ENCODE peak calls at places on chromosomes 1 and 21, in five cellular contexts. One of them, this sample, is unnamed.

GRCh38 chr1:68372487-68372886 is 77.3 kb downstream of the RPE65 start:
- DNase-seq in H1: no peak
- DNase-seq in K562: peak
- DNase-seq in HCT116: no peak
- DNase-seq in GM12878: no peak
- DNase-seq in this sample: no peak

GRCh38 chr1:192766009-192766625 is 42.7 kb upstream of the RGS2 start:
- DNase-seq in H1: no peak
- DNase-seq in K562: no peak
- DNase-seq in HCT116: no peak
- DNase-seq in GM12878: no peak
- DNase-seq in this sample: no peak

GRCh38 chr1:76607712-76608111 is 259.6 kb upstream of the ST6GALNAC5 start:
- DNase-seq in H1: no peak
- DNase-seq in K562: peak
- DNase-seq in HCT116: no peak
- DNase-seq in GM12878: no peak
- DNase-seq in this sample: no peak

GRCh38 chr1:146013566-146013937 is 8.0 kb downstream of the HJV start:
- DNase-seq in H1: no peak
- DNase-seq in K562: no peak
- DNase-seq in HCT116: no peak
- DNase-seq in GM12878: no peak
- DNase-seq in this sample: no peak

GRCh38 chr1:218585565-218586184 is 240.5 kb downstream of the TGFB2 start:
- DNase-seq in H1: peak
- DNase-seq in K562: no peak
- DNase-seq in HCT116: peak
- DNase-seq in GM12878: no peak
- DNase-seq in this sample: no peak

GRCh38 chr21:31132574-31133242 is 94.4 kb upstream of the KRTAP19-8 start:
- DNase-seq in H1: no peak
- DNase-seq in K562: no peak
- DNase-seq in HCT116: no peak
- DNase-seq in GM12878: peak
- DNase-seq in this sample: no peak

GRCh38 chr1:81811757-81812371 is 11.1 kb downstream of the ADGRL2 start:
- DNase-seq in H1: no peak
- DNase-seq in K562: no peak
- DNase-seq in HCT116: peak
- DNase-seq in GM12878: no peak
- DNase-seq in this sample: no peak

GRCh38 chr21:16519012-16519411 is 789.2 kb downstream of the USP25 start:
- DNase-seq in H1: no peak
- DNase-seq in K562: no peak
- DNase-seq in HCT116: no peak
- DNase-seq in GM12878: no peak
- DNase-seq in this sample: no peak

GRCh38 chr1:167926486-167926997 is 9.9 kb upstream of the DCAF6 start:
- DNase-seq in H1: no peak
- DNase-seq in K562: peak
- DNase-seq in HCT116: no peak
- DNase-seq in GM12878: no peak
- DNase-seq in this sample: peak

GRCh38 chr21:35658242-35658641 is 402.1 kb downstream of the SETD4 start:
- DNase-seq in H1: no peak
- DNase-seq in K562: no peak
- DNase-seq in HCT116: no peak
- DNase-seq in GM12878: no peak
- DNase-seq in this sample: no peak

GRCh38 chr1:204528677-204529076 is 12.5 kb downstream of the MDM4 start:
- DNase-seq in H1: no peak
- DNase-seq in K562: no peak
- DNase-seq in HCT116: no peak
- DNase-seq in GM12878: no peak
- DNase-seq in this sample: no peak

GRCh38 chr1:59898927-59899326 is 27.6 kb downstream of the CYP2J2 start:
- DNase-seq in H1: no peak
- DNase-seq in K562: no peak
- DNase-seq in HCT116: no peak
- DNase-seq in GM12878: no peak
- DNase-seq in this sample: no peak

GRCh38 chr1:161730050-161730564 is 8.8 kb downstream of the FCRLB start:
- DNase-seq in H1: no peak
- DNase-seq in K562: peak
- DNase-seq in HCT116: no peak
- DNase-seq in GM12878: no peak
- DNase-seq in this sample: no peak

GRCh38 chr1:38454236-38454635 is 405.3 kb downstream of the RRAGC start:
- DNase-seq in H1: no peak
- DNase-seq in K562: peak
- DNase-seq in HCT116: peak
- DNase-seq in GM12878: no peak
- DNase-seq in this sample: no peak

GRCh38 chr1:18385239-18385790 is 95.4 kb upstream of the KLHDC7A start:
- DNase-seq in H1: peak
- DNase-seq in K562: peak
- DNase-seq in HCT116: no peak
- DNase-seq in GM12878: no peak
- DNase-seq in this sample: no peak

GRCh38 chr1:89929467-89930063 is 65.3 kb upstream of the ZNF326 start:
- DNase-seq in H1: no peak
- DNase-seq in K562: no peak
- DNase-seq in HCT116: no peak
- DNase-seq in GM12878: no peak
- DNase-seq in this sample: no peak

GRCh38 chr1:234907585-234908457 is 220.8 kb downstream of the TOMM20 start:
- DNase-seq in H1: no peak
- DNase-seq in K562: no peak
- DNase-seq in HCT116: no peak
- DNase-seq in GM12878: no peak
- DNase-seq in this sample: no peak

GRCh38 chr1:172609528-172609927 is 49.4 kb upstream of the FASLG start:
- DNase-seq in H1: no peak
- DNase-seq in K562: no peak
- DNase-seq in HCT116: no peak
- DNase-seq in GM12878: no peak
- DNase-seq in this sample: peak

GRCh38 chr21:17821121-17821520 is 2.0 kb upstream of the C21orf91 start:
- DNase-seq in H1: no peak
- DNase-seq in K562: no peak
- DNase-seq in HCT116: no peak
- DNase-seq in GM12878: no peak
- DNase-seq in this sample: no peak
- TF ChIP-seq JUND in H1: no peak
- TF ChIP-seq JUND in K562: no peak
- TF ChIP-seq JUND in HCT116: no peak
- TF ChIP-seq JUND in GM12878: no peak
- TF ChIP-seq JUND in this sample: no peak

GRCh38 chr1:52601519-52601918 is 652 bp upstream of the GPX7 start:
- DNase-seq in H1: no peak
- DNase-seq in K562: no peak
- DNase-seq in HCT116: no peak
- DNase-seq in GM12878: no peak
- DNase-seq in this sample: no peak

GRCh38 chr1:52601976-52602327 is 219 bp upstream of the GPX7 start:
- DNase-seq in H1: no peak
- DNase-seq in K562: no peak
- DNase-seq in HCT116: no peak
- DNase-seq in GM12878: no peak
- DNase-seq in this sample: no peak

GRCh38 chr1:52603301-52603675 is 1.1 kb downstream of the GPX7 start:
- DNase-seq in H1: no peak
- DNase-seq in K562: no peak
- DNase-seq in HCT116: no peak
- DNase-seq in GM12878: no peak
- DNase-seq in this sample: no peak

GRCh38 chr1:52603680-52604501 is 1.7 kb downstream of the GPX7 start:
- DNase-seq in H1: no peak
- DNase-seq in K562: no peak
- DNase-seq in HCT116: no peak
- DNase-seq in GM12878: no peak
- DNase-seq in this sample: peak

GRCh38 chr1:52602328-52603300 is at the start of gene GPX7:
- DNase-seq in H1: peak
- DNase-seq in K562: no peak
- DNase-seq in HCT116: no peak
- DNase-seq in GM12878: no peak
- DNase-seq in this sample: no peak
- TF ChIP-seq JUND in H1: no peak
- TF ChIP-seq JUND in K562: no peak
- TF ChIP-seq JUND in HCT116: no peak
- TF ChIP-seq JUND in GM12878: no peak
- TF ChIP-seq JUND in this sample: no peak

DNA sequence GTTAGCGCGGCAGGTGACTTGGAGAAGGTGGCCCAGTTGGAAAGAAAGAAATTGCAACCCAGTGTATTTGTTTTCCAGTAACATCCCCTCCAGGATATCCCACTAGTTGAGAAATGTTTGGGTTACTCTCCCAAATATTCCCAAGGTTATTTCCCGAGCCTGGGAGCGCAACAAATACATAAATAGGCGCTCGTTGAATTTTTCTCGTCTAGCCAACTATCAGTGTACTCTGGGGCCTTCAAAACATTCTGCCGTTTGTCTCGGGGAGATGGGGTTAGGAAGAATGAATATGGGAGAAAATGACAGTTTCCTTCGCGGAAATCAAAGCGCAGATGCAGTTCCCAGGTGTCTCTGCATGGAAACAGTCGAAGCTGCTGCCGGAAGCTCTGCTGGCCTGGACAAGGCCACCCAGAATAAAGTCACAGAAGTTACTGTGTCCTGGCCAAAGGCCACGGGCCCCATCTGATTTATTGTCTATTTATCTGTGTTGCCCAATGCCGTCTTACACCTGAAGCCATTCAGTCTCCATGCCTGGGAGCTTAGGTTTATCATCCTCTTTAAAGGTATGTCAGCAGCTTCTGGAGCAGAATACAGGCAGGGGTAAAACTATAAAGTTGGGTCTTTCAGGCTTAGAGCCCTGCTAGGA is 999 bp downstream of the C1orf115 start:
- DNase-seq in H1: no peak
- DNase-seq in K562: no peak
- DNase-seq in HCT116: no peak
- DNase-seq in GM12878: no peak
- DNase-seq in this sample: no peak
- TF ChIP-seq JUND in H1: no peak
- TF ChIP-seq JUND in K562: no peak
- TF ChIP-seq JUND in HCT116: no peak
- TF ChIP-seq JUND in GM12878: no peak
- TF ChIP-seq JUND in this sample: no peak

GRCh38 chr21:43995521-43996105 is 16.5 kb upstream of the TRAPPC10 start:
- DNase-seq in H1: no peak
- DNase-seq in K562: no peak
- DNase-seq in HCT116: no peak
- DNase-seq in GM12878: no peak
- DNase-seq in this sample: no peak
- TF ChIP-seq JUND in H1: no peak
- TF ChIP-seq JUND in K562: no peak
- TF ChIP-seq JUND in HCT116: no peak
- TF ChIP-seq JUND in GM12878: no peak
- TF ChIP-seq JUND in this sample: no peak

GRCh38 chr1:95496792-95497191 is 262.8 kb downstream of the RWDD3 start:
- DNase-seq in H1: no peak
- DNase-seq in K562: no peak
- DNase-seq in HCT116: no peak
- DNase-seq in GM12878: no peak
- DNase-seq in this sample: no peak
- TF ChIP-seq JUND in H1: no peak
- TF ChIP-seq JUND in K562: no peak
- TF ChIP-seq JUND in HCT116: no peak
- TF ChIP-seq JUND in GM12878: no peak
- TF ChIP-seq JUND in this sample: no peak

GRCh38 chr1:169915150-169915549 is 21.5 kb upstream of the SCYL3 start:
- DNase-seq in H1: no peak
- DNase-seq in K562: no peak
- DNase-seq in HCT116: no peak
- DNase-seq in GM12878: no peak
- DNase-seq in this sample: no peak
- TF ChIP-seq JUND in H1: no peak
- TF ChIP-seq JUND in K562: no peak
- TF ChIP-seq JUND in HCT116: no peak
- TF ChIP-seq JUND in GM12878: no peak
- TF ChIP-seq JUND in this sample: no peak

GRCh38 chr1:2455757-2456156 is 20.3 kb upstream of the PLCH2 start:
- DNase-seq in H1: no peak
- DNase-seq in K562: no peak
- DNase-seq in HCT116: no peak
- DNase-seq in GM12878: no peak
- DNase-seq in this sample: no peak
- TF ChIP-seq JUND in H1: no peak
- TF ChIP-seq JUND in K562: no peak
- TF ChIP-seq JUND in HCT116: no peak
- TF ChIP-seq JUND in GM12878: no peak
- TF ChIP-seq JUND in this sample: no peak

This sample was measured in T47D.